ENCODE peak calls at places on chromosomes 3 and 15, in five cellular contexts. M, J, R, T and E are unnamed samples.

GRCh38 chr3:191136347-191136746 is 62.7 kb upstream of the OSTN start:
- DNase-seq in J (no peak), M (peak; percentile 71), R (peak; percentile 7), T (no peak), E (no peak)

GRCh38 chr3:119681279-119681678 is 4.1 kb upstream of the COX17 start:
- DNase-seq in T (peak; percentile 22), J (no peak), R (peak; percentile 49), M (peak; percentile 65), E (no peak)

GRCh38 chr3:172685331-172686214 is 25.3 kb downstream of the NCEH1 start:
- DNase-seq in T (no peak), R (no peak), J (no peak), M (peak; percentile 69), E (no peak)

GRCh38 chr3:157837341-157837740 is 268.9 kb downstream of the SHOX2 start:
- DNase-seq in J (no peak), M (no peak), R (no peak), T (no peak), E (no peak)

GRCh38 chr3:123656691-123657090 is 71.8 kb upstream of the HACD2 start:
- DNase-seq in J (no peak), M (no peak), T (no peak), R (no peak), E (no peak)

GRCh38 chr3:142356818-142357217 is 91.0 kb downstream of the XRN1 start:
- DNase-seq in M (no peak), J (no peak), T (no peak), R (no peak), E (no peak)

GRCh38 chr3:174355505-174355904 is 503.6 kb upstream of the NAALADL2 start:
- DNase-seq in M (peak; percentile 48), R (no peak), J (no peak), T (no peak), E (no peak)

GRCh38 chr3:45681846-45682245 is 7.3 kb upstream of the SACM1L start:
- DNase-seq in R (no peak), T (no peak), J (no peak), M (no peak), E (no peak)

GRCh38 chr15:71238926-71239325 is 123.7 kb downstream of the THSD4 start:
- DNase-seq in M (peak; percentile 18), R (no peak), T (no peak), J (no peak), E (no peak)

GRCh38 chr3:12897537-12898289 is 56.3 kb upstream of the RPL32 start:
- DNase-seq in M (peak; percentile 55), T (no peak), J (no peak), R (no peak), E (no peak)

GRCh38 chr3:153595186-153595815 is 433.3 kb downstream of the RAP2B start:
- DNase-seq in J (no peak), M (peak; percentile 66), T (no peak), R (peak; percentile 30), E (no peak)

GRCh38 chr15:44718180-44718926 is 7.0 kb downstream of the B2M start:
- DNase-seq in J (no peak), R (no peak), M (no peak), T (no peak), E (no peak)

GRCh38 chr3:106575029-106575428 is 706.2 kb upstream of the CBLB start:
- DNase-seq in T (no peak), J (no peak), M (no peak), R (no peak), E (no peak)

GRCh38 chr15:50109086-50109987 is 9.7 kb downstream of the ATP8B4 start:
- DNase-seq in T (no peak), M (peak; percentile 52), R (no peak), J (peak; percentile 16), E (no peak)

GRCh38 chr3:71511037-71511436 is 72.5 kb downstream of the FOXP1 start:
- DNase-seq in R (no peak), T (no peak), J (peak; percentile 99), M (peak; percentile 92), E (peak; percentile 94)

GRCh38 chr15:40763801-40764765 is at the start of gene GCHFR:
- DNase-seq in M (peak; percentile 54), R (peak; percentile 87), T (no peak), J (no peak), E (no peak)

GRCh38 chr15:25678498-25678865 is 184.6 kb downstream of the ATP10A start:
- DNase-seq in T (no peak), J (no peak), R (no peak), M (no peak), E (no peak)

GRCh38 chr3:124532071-124532470 is 198.2 kb upstream of the UMPS start:
- DNase-seq in J (no peak), M (no peak), R (no peak), T (no peak), E (no peak)

GRCh38 chr3:115062009-115062408 is 85.1 kb downstream of the ZBTB20 start:
- DNase-seq in R (peak; percentile 12), J (no peak), M (no peak), T (no peak), E (no peak)

GRCh38 chr3:35393916-35394315 is 245.4 kb upstream of the ARPP21 start:
- DNase-seq in J (no peak), R (no peak), T (no peak), M (peak; percentile 50), E (no peak)

GRCh38 chr3:174193559-174193958 is 665.6 kb upstream of the NAALADL2 start:
- DNase-seq in T (no peak), R (no peak), M (peak; percentile 22), J (no peak), E (no peak)

GRCh38 chr3:15495461-15496340 is 25.8 kb downstream of the COLQ start:
- DNase-seq in M (no peak), R (peak; percentile 61), J (no peak), T (no peak), E (no peak)

GRCh38 chr15:96285306-96285705 is 45.2 kb upstream of the NR2F2 start:
- DNase-seq in T (no peak), M (peak; percentile 92), R (no peak), J (peak; percentile 95), E (no peak)

GRCh38 chr15:100665570-100665969 is 63.2 kb downstream of the ASB7 start:
- DNase-seq in M (peak; percentile 22), R (no peak), T (no peak), J (no peak), E (no peak)

GRCh38 chr3:52403955-52404354 is 40.9 kb downstream of the SEMA3G start:
- DNase-seq in M (no peak), R (no peak), J (no peak), T (no peak), E (no peak)

GRCh38 chr3:183634707-183635106 is 716 bp upstream of the KLHL24 start:
- DNase-seq in T (no peak), R (no peak), M (no peak), J (no peak), E (no peak)
- H3K4me3 ChIP-seq in T (peak overlapping the region; percentile 78), R (no peak overlapping the region), M (no peak overlapping the region), J (no peak overlapping the region), E (peak overlapping the region; percentile 92)

DNA sequence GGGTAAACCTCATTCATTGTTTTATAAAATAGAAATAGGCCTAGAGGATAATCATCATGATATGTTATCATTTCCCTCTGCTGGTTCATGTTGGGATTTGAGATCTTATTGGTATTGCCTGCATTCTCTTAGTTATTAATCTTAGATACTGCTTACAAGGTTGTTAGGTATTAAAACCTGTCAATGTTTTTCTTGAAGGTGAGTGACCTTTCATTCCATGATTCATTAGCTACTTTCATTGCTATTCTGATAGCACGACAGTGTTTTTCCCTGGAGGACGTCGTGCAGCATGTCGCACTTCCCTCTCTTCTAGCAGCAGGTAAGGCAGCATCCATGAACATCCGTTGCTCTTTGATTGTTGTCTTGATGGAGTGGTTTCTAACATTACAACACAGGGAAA is 17.1 kb downstream of the P2RY12 start:
- DNase-seq in R (no peak), M (no peak), J (no peak), T (no peak), E (no peak)
- TF ChIP-seq CTCF in R (no peak), M (no peak), J (no peak), T (no peak), E (no peak)

DNA sequence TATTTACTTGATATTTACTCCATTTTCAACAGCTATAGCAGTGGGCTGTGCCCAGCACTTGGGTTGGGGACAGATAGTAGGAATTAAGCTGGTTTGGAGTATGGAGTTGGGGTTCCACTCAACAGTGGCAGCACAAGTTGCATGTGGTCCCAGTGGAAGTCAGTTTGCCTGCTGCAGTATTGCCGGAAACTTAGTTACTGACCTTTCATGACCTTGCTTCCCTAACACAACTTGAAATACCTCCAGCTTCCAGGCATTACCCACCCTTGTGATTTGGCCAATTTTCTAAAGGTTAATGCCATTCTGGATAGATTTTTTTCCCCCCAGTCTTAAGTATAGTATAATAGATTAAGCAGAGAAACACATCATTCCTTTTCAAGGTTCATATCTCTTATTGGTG is 68.0 kb downstream of the BBX start:
- DNase-seq in R (no peak), T (no peak), J (no peak), M (no peak), E (no peak)
- H3K4me3 ChIP-seq in R (no peak overlapping the region), T (no peak overlapping the region), J (no peak overlapping the region), M (no peak overlapping the region), E (no peak overlapping the region)

GRCh38 chr3:149768704-149769103 is 16.4 kb upstream of the COMMD2 start:
- DNase-seq in M (no peak), T (no peak), R (no peak), J (no peak), E (no peak)

GRCh38 chr3:149772861-149773260 is 19.5 kb downstream of the ANKUB1 start:
- DNase-seq in M (no peak), R (no peak), J (no peak), T (no peak), E (no peak)

GRCh38 chr3:149771652-149772271 is 19.5 kb upstream of the COMMD2 start:
- DNase-seq in J (no peak), R (peak; percentile 72), M (peak; percentile 59), T (peak; percentile 75), E (no peak)

GRCh38 chr3:149767720-149768119 is 15.4 kb upstream of the COMMD2 start:
- DNase-seq in J (no peak), R (no peak), T (no peak), M (no peak), E (no peak)

GRCh38 chr3:149770246-149770645 is 18.0 kb upstream of the COMMD2 start:
- DNase-seq in J (no peak), T (no peak), R (no peak), M (no peak), E (no peak)
- TF ChIP-seq CTCF in J (no peak), T (peak; percentile 15), R (no peak), M (peak; percentile 3), E (no peak)

GRCh38 chr3:50873376-50874157 is 198.8 kb downstream of the DOCK3 start:
- DNase-seq in R (no peak), T (no peak), M (no peak), J (no peak), E (no peak)
- H3K4me3 ChIP-seq in R (no peak overlapping the region), T (no peak overlapping the region), M (no peak overlapping the region), J (no peak overlapping the region), E (no peak overlapping the region)

DNA sequence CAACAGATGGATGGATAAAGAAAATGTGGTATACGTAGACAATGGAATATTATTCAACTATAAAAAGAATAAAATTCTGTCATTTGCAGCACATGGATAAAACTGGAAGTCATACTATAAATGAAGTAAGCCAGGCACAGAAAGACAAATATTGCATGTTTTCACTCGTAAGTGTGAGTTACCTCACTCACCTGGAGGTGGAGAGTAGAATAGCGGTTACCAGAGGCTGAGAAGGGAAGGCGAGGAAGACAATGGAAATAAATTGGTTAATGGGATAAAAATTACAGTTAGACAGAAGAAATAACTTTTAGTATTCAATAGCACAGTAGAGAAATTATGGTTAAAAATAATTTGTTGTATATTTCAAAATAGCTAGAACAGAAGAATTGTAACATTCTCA is 141.6 kb downstream of the EFHB start:
- DNase-seq in T (no peak), R (no peak), M (no peak), J (no peak), E (no peak)
- TF ChIP-seq CTCF in T (no peak), R (no peak), M (no peak), J (no peak), E (no peak)

GRCh38 chr3:100256724-100257123 is 4.1 kb upstream of the TBC1D23 start:
- DNase-seq in M (no peak), J (no peak), R (no peak), T (no peak), E (no peak)
- H3K4me3 ChIP-seq in M (no peak overlapping the region), J (no peak overlapping the region), R (no peak overlapping the region), T (no peak overlapping the region), E (no peak overlapping the region)